ENCODE peak calls at places on chromosome 4, in eight cellular contexts. P, I, E, R, Z, F, C and V are unnamed samples.

GRCh38 chr4:8319061-8319460 is 49.5 kb downstream of the HTRA3 start:
- DNase-seq in P (no peak), I (no peak), E (no peak), R (no peak), Z (no peak), F (no peak), C (no peak), V (no peak)

GRCh38 chr4:38002451-38003071 is 42.4 kb downstream of the PTTG2 start:
- DNase-seq in P (no peak), I (no peak), E (no peak), R (peak; percentile 16), Z (no peak), F (no peak), C (no peak), V (peak; percentile 26)

GRCh38 chr4:122227202-122227601 is 75.1 kb downstream of the BLTP1 start:
- DNase-seq in P (no peak), I (no peak), E (no peak), R (no peak), Z (no peak), F (no peak), C (no peak), V (no peak)

GRCh38 chr4:161936625-161937133 is 227.1 kb downstream of the FSTL5 start:
- DNase-seq in P (no peak), I (no peak), E (no peak), R (peak; percentile 86), Z (no peak), F (no peak), C (no peak), V (peak; percentile 80)

GRCh38 chr4:2432991-2433530 is 14.3 kb downstream of the CFAP99 start:
- DNase-seq in P (no peak), I (no peak), E (no peak), R (peak; percentile 11), Z (no peak), F (no peak), C (no peak), V (no peak)

GRCh38 chr4:80566203-80566872 is 230.8 kb downstream of the CFAP299 start:
- DNase-seq in P (peak; percentile 4), I (no peak), E (peak; percentile 39), R (no peak), Z (no peak), F (no peak), C (no peak), V (no peak)

GRCh38 chr4:11548529-11549176 is 120.0 kb upstream of the HS3ST1 start:
- DNase-seq in P (no peak), I (no peak), E (no peak), R (no peak), Z (no peak), F (no peak), C (no peak), V (no peak)

GRCh38 chr4:86032476-86033022 is 327.3 kb downstream of the MAPK10 start:
- DNase-seq in P (no peak), I (no peak), E (no peak), R (peak; percentile 98), Z (no peak), F (no peak), C (no peak), V (peak; percentile 93)

GRCh38 chr4:143354990-143355389 is 18.3 kb downstream of the GAB1 start:
- DNase-seq in P (no peak), I (no peak), E (no peak), R (no peak), Z (no peak), F (no peak), C (no peak), V (no peak)